ENCODE peak calls at places on chromosomes 16 and 17, in eight cellular contexts. D, J, Z, M, G, F, N and K are unnamed samples.

GRCh38 chr16:87371261-87371866 is 12.2 kb downstream of the FBXO31 start:
- DNase-seq in G (no peak), F (no peak), N (no peak), D (no peak), M (no peak), Z (no peak), J (peak), K (no peak)

GRCh38 chr17:17468217-17469010 is 8.4 kb upstream of the MED9 start:
- DNase-seq in J (no peak), D (peak), G (no peak), F (no peak), Z (no peak), N (no peak), M (no peak), K (no peak)

GRCh38 chr16:20956319-20956718 is 55.7 kb downstream of the LYRM1 start:
- DNase-seq in G (no peak), N (no peak), F (no peak), J (no peak), M (no peak), D (no peak), Z (no peak), K (no peak)

GRCh38 chr16:53159781-53160436 is 105.1 kb downstream of the CHD9 start:
- DNase-seq in N (no peak), D (no peak), Z (no peak), M (peak), G (no peak), F (no peak), J (no peak), K (no peak)

GRCh38 chr16:55836158-55836611 is 3.3 kb upstream of the CES1 start:
- DNase-seq in F (no peak), J (peak), Z (no peak), D (no peak), M (no peak), N (no peak), G (no peak), K (no peak)

GRCh38 chr17:28737770-28738679 is 5.8 kb upstream of the TRAF4 start:
- DNase-seq in M (no peak), N (no peak), F (no peak), Z (peak), G (no peak), D (no peak), J (no peak), K (no peak)

GRCh38 chr17:15291674-15292361 is 26.7 kb upstream of the PMP22 start:
- DNase-seq in J (peak), M (no peak), G (no peak), Z (no peak), D (no peak), F (no peak), N (no peak), K (no peak)

GRCh38 chr17:10741416-10742140 is 11.8 kb upstream of the TMEM220 start:
- DNase-seq in G (peak), F (no peak), M (no peak), D (no peak), N (no peak), Z (peak), J (no peak), K (no peak)

DNA sequence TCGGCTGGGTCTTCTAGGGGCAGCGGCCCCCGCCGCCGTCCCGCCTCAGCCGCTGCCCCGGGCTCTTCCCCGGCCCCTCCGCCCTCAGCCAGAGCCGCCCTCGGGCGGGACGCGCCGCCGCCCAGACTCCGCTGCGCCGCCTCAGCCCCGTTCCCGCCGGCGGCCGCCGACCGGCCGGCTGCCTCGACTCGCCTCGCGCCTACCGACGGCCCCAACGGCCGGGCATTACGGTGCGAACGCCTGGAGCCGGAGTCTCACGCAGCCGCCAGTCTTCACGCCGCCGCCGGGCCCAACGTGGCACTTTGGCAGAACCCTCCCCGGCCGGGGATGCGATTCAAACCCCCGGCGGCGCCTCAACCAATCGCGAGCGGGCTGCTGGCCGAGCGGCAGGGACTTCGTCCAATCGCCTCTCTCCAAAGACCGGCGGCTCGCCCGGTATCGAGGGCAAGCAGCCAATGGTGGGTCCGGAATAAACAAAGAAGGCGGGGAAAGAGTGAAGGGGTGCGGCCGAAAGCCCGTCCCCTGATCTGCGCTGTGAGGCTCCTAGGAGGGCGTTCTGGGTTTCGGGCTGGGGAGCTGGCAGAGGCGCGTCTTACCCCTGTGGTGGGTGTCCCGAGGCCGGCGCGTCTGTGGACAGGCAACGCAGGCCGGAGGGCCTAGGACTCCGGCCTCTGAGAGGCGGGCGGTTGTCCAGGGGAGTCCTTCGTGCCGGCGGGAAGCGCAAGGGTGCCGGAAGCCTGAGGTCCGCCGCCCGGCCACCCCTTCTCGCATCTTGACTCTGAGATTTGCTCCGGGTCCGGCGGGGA is at the start of gene CDR2:
- DNase-seq in F (peak), N (peak), M (peak), J (peak), D (peak), G (peak), Z (peak), K (peak)
- TF ChIP-seq POLR2A in F (peak), N (peak), M (peak), J (peak), D (peak), G (peak), Z (peak), K (no peak)

DNA sequence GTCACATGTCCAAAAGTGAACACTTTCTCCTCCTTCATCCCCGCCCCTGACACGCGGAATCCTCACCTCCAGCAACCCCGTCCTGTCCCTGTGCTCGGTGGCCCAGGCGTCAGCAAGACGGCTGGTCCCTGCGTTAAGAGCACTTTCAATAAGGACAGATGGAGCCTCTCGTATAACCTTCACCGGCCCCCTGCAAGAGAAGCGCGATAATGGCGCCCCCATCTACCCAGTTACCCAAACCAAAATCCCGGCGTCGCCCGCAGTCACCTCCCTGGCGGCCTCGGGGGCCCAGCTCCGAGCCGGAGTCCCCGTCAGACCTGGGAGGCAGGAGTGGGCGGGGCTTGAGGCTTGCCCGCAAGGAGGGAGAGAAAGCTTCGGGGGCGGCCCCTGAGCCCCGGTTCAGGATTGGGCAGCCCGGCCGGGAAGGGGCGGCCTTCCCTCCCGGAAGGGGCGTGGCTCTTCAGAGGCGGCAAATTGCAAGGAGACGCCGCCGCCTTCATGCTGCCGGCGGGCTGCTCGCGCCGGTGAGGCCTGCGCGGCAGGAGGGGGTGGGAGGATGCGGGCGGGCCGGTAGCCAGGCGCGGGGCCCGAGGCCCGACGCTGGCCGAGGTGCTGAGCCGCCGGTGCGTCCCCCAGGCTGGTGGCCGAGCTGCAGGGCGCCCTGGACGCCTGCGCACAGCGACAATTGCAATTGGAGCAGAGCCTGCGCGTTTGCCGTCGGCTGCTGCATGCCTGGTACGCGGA is at the start of gene TEDC2:
- DNase-seq in D (peak), F (peak), Z (peak), N (peak), J (peak), G (peak), M (peak), K (peak)
- H3K4me3 ChIP-seq in D (no peak), F (peak), Z (peak), N (peak), J (peak), G (peak), M (peak), K (peak)

GRCh38 chr16:78099372-78100161 is at the start of gene WWOX:
- DNase-seq in J (peak), N (peak), G (peak), F (peak), Z (peak), M (peak), D (peak), K (peak)
- TF ChIP-seq CTCF in J (peak), N (peak), G (peak), F (peak), Z (peak), M (peak), D (peak), K (no peak)

GRCh38 chr17:55709440-55709839 is 13.2 kb downstream of the TMEM100 start:
- DNase-seq in F (no peak), M (no peak), D (no peak), Z (no peak), N (peak), J (no peak), G (no peak), K (no peak)
- TF ChIP-seq POLR2A in F (no peak), M (no peak), D (no peak), Z (no peak), N (no peak), J (no peak), G (no peak), K (no peak)

DNA sequence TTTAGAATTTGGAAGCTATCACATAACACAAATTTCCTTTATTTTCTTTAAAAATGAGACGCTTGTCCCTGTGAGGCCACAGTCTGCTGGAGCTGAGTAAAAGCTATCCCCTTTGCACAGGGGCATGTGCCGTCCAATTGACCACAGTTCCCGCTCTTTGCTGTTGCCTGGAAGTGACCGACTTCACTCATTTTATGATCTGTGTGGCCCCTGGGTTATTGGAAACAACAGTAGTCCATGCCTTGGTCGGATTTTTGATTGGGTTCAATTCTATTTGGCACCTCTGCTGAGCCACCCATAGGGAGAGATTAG is 405.0 kb downstream of the CPPED1 start:
- DNase-seq in G (no peak), J (no peak), Z (no peak), M (no peak), N (no peak), D (no peak), F (no peak), K (no peak)
- H3K4me3 ChIP-seq in G (no peak), J (no peak), Z (no peak), M (no peak), N (no peak), D (no peak), F (no peak), K (no peak)

DNA sequence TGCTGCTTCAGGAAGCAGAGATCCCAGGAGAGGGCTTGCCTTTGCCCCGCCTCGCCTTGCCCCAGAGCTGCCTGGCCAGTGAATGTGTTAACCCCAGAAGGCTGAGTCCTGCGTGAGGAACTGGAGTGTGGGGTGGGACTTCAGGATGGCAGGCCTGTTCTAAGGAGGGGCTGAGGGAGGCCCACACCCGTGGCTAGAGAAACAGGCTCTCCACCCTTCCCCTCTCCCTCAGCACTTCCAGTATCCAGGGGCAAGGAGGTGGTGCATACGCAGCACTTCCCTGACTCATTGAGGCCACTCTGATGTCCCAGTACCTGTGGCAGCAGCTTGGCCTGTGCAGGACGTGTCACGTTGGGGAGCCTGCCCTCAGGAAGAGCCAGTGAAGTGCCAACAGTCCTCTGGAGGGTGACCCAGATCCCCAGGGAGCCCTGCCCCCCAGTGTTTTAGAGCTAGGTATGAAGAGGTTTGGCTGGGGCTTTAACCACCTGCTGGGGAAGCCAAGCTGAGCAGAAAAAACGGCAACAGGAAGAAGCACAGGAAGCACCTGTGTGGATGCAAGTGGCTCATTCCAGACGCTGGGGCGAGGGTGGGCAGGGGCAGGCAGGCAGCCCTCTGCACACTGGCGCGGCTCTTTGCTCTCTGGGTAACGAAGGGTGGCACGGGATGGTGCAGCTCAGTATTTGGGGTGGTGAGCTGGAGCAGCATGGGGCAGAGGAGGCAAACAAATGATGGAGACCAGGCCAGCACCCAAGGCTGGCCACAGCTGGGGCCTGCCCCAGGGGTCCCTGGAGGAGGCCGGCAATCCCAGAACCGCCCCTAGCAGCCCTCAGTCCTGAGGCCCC is 14.7 kb upstream of the CTCF start:
- DNase-seq in Z (peak), N (no peak), D (no peak), J (peak), M (no peak), G (no peak), F (no peak), K (no peak)
- TF ChIP-seq CTCF in Z (no peak), N (no peak), D (no peak), J (no peak), M (no peak), G (no peak), F (no peak), K (no peak)

DNA sequence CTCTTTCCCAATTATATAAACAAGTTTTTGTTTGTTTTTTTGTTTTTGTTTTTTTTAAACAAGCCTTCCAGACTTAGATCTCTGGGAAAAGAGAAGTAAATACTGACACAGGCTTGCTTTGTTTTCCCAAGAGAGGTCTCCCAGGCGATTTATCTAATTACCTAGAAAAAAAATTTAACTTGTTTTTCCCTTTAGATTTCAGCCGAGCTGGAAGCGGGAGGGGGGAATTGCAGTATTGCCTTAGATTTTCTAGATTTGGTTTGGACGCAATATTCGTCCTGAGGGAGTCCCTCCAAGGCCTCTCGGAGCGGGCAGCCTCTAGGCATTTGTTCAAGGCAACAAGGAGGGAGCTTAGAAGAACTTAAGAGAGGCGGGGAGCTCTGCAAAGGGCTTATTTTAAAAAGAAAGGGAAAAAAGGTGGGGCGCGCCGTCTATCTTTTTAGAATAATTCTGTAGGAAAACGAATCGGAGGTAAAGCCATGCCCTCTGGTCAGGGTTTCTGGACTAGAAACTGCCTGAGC is 479 bp upstream of the TMEM94 start:
- DNase-seq in D (no peak), G (no peak), J (peak), M (no peak), N (no peak), F (no peak), Z (no peak), K (no peak)
- TF ChIP-seq POLR2A in D (no peak), G (no peak), J (no peak), M (peak), N (no peak), F (peak), Z (no peak), K (no peak)

GRCh38 chr17:57868775-57869598 is 19.1 kb upstream of the MRPS23 start:
- DNase-seq in F (no peak), N (no peak), G (no peak), Z (no peak), M (no peak), J (no peak), D (no peak), K (no peak)
- H3K4me3 ChIP-seq in F (no peak), N (no peak), G (no peak), Z (no peak), M (no peak), J (no peak), D (no peak), K (no peak)